ENCODE peak calls at places on chromosomes 5 and 9, in seven cellular contexts. A is LoVo; L is HepG2; X is OCI-LY7; C is fibroblast of the aortic adventitia; S is central memory CD4-positive, alpha-beta T cell; I is stimulated activated CD4-positive, alpha-beta T cell treated with anti-CD3 and anti-CD28 coated beads, Interleukin-2, amount 100 ng/mL, for 4 hours. H is an unnamed sample.

GRCh38 chr5:102809033-102809432 is 53.9 kb downstream of the PAM start:
- DNase-seq in C (no peak), I (no peak), A (no peak), S (no peak), L (no peak), X (no peak), H (no peak)

GRCh38 chr9:129323376-129323998 is 145.4 kb upstream of the IER5L start:
- DNase-seq in I (no peak), S (no peak), A (no peak), X (no peak), L (no peak), C (peak), H (no peak)

GRCh38 chr9:16654727-16655126 is 215.7 kb downstream of the BNC2 start:
- DNase-seq in I (no peak), X (no peak), L (no peak), C (no peak), S (no peak), A (no peak), H (no peak)

GRCh38 chr5:111582962-111583669 is 70.8 kb upstream of the STARD4 start:
- DNase-seq in C (peak), L (no peak), A (no peak), X (no peak), S (no peak), I (no peak), H (no peak)

GRCh38 chr9:73531658-73532057 is 380.0 kb downstream of the ANXA1 start:
- DNase-seq in C (no peak), S (no peak), L (no peak), A (no peak), X (no peak), I (no peak), H (no peak)

GRCh38 chr9:5851445-5851844 is 18.5 kb upstream of the ERMP1 start:
- DNase-seq in L (no peak), A (peak), I (peak), C (peak), S (no peak), X (no peak), H (no peak)

GRCh38 chr5:94969174-94969573 is 315.7 kb downstream of the MCTP1 start:
- DNase-seq in A (no peak), S (no peak), I (no peak), X (peak), C (peak), L (no peak), H (peak)

GRCh38 chr5:73447234-73448071 is 1.1 kb downstream of the FOXD1 start:
- DNase-seq in C (peak), X (peak), S (peak), A (peak), I (peak), L (no peak), H (peak)

GRCh38 chr5:14946813-14947640 is 75.4 kb upstream of the ANKH start:
- DNase-seq in C (no peak), I (peak), S (peak), L (peak), A (peak), X (peak), H (peak)

GRCh38 chr5:174723979-174724483 is 351 bp upstream of the MSX2 start:
- DNase-seq in L (no peak), C (no peak), S (no peak), X (no peak), I (no peak), A (peak), H (no peak)

GRCh38 chr5:98713027-98713426 is 60.4 kb upstream of the RGMB start:
- DNase-seq in A (no peak), I (no peak), C (peak), L (no peak), S (no peak), X (no peak), H (no peak)

GRCh38 chr5:83354958-83355357 is 116.6 kb upstream of the VCAN start:
- DNase-seq in S (no peak), A (no peak), I (no peak), L (no peak), C (no peak), X (no peak), H (no peak)

GRCh38 chr5:170254056-170254455 is 21.3 kb downstream of the C5orf58 start:
- DNase-seq in I (peak), A (no peak), L (no peak), S (peak), X (peak), C (no peak), H (no peak)

GRCh38 chr5:36356915-36357314 is 55.2 kb upstream of the RANBP3L start:
- DNase-seq in S (no peak), A (no peak), L (no peak), I (no peak), X (no peak), C (no peak), H (no peak)

GRCh38 chr9:120663380-120663779 is 50.9 kb downstream of the MEGF9 start:
- DNase-seq in C (no peak), S (no peak), I (no peak), X (no peak), A (no peak), L (no peak), H (no peak)

GRCh38 chr5:156838966-156839365 is 11.1 kb upstream of the PPP1R2B start:
- DNase-seq in C (no peak), S (no peak), X (no peak), A (no peak), L (no peak), I (no peak), H (no peak)

GRCh38 chr5:131635755-131636479 is 888 bp upstream of the RAPGEF6 start:
- DNase-seq in I (no peak), L (no peak), C (no peak), X (peak), A (peak), S (no peak), H (peak)

GRCh38 chr5:115979628-115980041 is 17.4 kb downstream of the LVRN start:
- DNase-seq in X (no peak), S (no peak), C (peak), I (no peak), L (no peak), A (no peak), H (no peak)

GRCh38 chr5:74403771-74404170 is 236.8 kb downstream of the ENC1 start:
- DNase-seq in L (no peak), X (no peak), I (no peak), S (no peak), C (no peak), A (no peak), H (no peak)

GRCh38 chr9:129211686-129212085 is 33.6 kb upstream of the IER5L start:
- DNase-seq in C (no peak), S (no peak), A (no peak), X (no peak), L (no peak), I (no peak), H (no peak)

GRCh38 chr5:72355706-72356299 is 35.6 kb downstream of the PTCD2 start:
- DNase-seq in S (no peak), I (no peak), C (peak), L (no peak), X (no peak), A (no peak), H (no peak)

GRCh38 chr5:172646716-172647285 is 5.7 kb downstream of the NEURL1B start:
- DNase-seq in A (no peak), I (no peak), C (peak), S (no peak), X (no peak), L (peak), H (peak)

GRCh38 chr9:133634024-133634691 is 2.0 kb upstream of the DBH start:
- DNase-seq in A (no peak), L (no peak), X (no peak), C (no peak), S (no peak), I (no peak), H (peak)

GRCh38 chr9:97628668-97629067 is 4.5 kb downstream of the TSTD2 start:
- DNase-seq in A (no peak), L (no peak), S (no peak), I (no peak), X (no peak), C (no peak), H (no peak)

GRCh38 chr5:156218364-156219158 is 108.4 kb upstream of the SGCD start:
- DNase-seq in A (no peak), I (no peak), X (no peak), S (no peak), L (no peak), C (no peak), H (no peak)

GRCh38 chr5:124659798-124660197 is 86.6 kb downstream of the ZNF608 start:
- DNase-seq in X (no peak), C (no peak), L (no peak), I (no peak), S (no peak), A (no peak), H (no peak)

GRCh38 chr9:112341741-112342140 is 8.3 kb upstream of the PTBP3 start:
- DNase-seq in X (no peak), I (no peak), A (no peak), S (no peak), C (peak), L (peak), H (no peak)

GRCh38 chr9:128798896-128799295 is 11.8 kb downstream of the TBC1D13 start:
- DNase-seq in C (no peak), X (no peak), I (no peak), A (no peak), L (no peak), S (no peak), H (no peak)

GRCh38 chr5:66246621-66247020 is 102.5 kb downstream of the SREK1 start:
- DNase-seq in L (no peak), I (no peak), C (peak), X (no peak), S (no peak), A (no peak), H (no peak)

GRCh38 chr5:95839658-95840057 is 17.1 kb upstream of the GLRX start:
- DNase-seq in A (no peak), C (no peak), X (no peak), I (no peak), S (no peak), L (peak), H (no peak)

GRCh38 chr9:3993783-3994182 is 306.1 kb downstream of the GLIS3 start:
- DNase-seq in I (no peak), A (no peak), C (no peak), S (no peak), L (no peak), X (no peak), H (no peak)

GRCh38 chr9:117414906-117415583 is at the start of gene ASTN2:
- DNase-seq in C (no peak), A (no peak), I (no peak), X (no peak), S (no peak), L (no peak), H (no peak)

GRCh38 chr5:93990504-93991085 is 249.2 kb upstream of the POU5F2 start:
- DNase-seq in A (peak), L (no peak), I (no peak), C (peak), S (no peak), X (no peak), H (no peak)

GRCh38 chr9:136317695-136318094 is 9.6 kb upstream of the GPSM1 start:
- DNase-seq in S (no peak), I (no peak), C (no peak), X (no peak), L (no peak), A (no peak), H (no peak)

GRCh38 chr5:136030252-136030651 is 1.5 kb downstream of the TGFBI start:
- DNase-seq in I (no peak), A (no peak), L (no peak), S (no peak), X (no peak), C (no peak), H (no peak)

GRCh38 chr5:1524799-1525623 is 1.3 kb upstream of the LPCAT1 start:
- DNase-seq in I (no peak), C (no peak), X (peak), S (no peak), L (no peak), A (no peak), H (no peak)